ENCODE peak calls at places on chromosome 5, in ten cellular contexts. One of them, this sample, is unnamed.

GRCh38 chr5:147400836-147401235 is 109.0 kb downstream of the DPYSL3 start:
- DNase-seq in HTR-8/SVneo: no peak
- DNase-seq in activated gamma-delta T cell treated with Interleukin-2 at 50 U/mL for 16 hours: no peak
- DNase-seq in stimulated activated CD4-positive, alpha-beta T cell treated with anti-CD3 and anti-CD28 coated beads, Interleukin-12 subunit alpha, Interleukin-12 subunit beta, amount 100 ng/mL, for 4 hours: no peak
- DNase-seq in HuH-7: no peak
- DNase-seq in D341Med: no peak
- DNase-seq in stimulated activated CD8-positive, alpha-beta memory T cell treated with anti-CD3 and anti-CD28 coated beads, Interleukin-2, amount 100 ng/mL, for 48 hours: no peak
- DNase-seq in activated T-helper 1 cell treated with anti-CD3 and anti-CD28 coated beads, Interleukin-2, amount 50 U/mL, for 16 hours: no peak
- DNase-seq in mammary epithelial cell: no peak
- DNase-seq in EL: no peak
- DNase-seq in this sample: no peak

GRCh38 chr5:7250004-7250403 is 145.9 kb upstream of the ADCY2 start:
- DNase-seq in EL: no peak
- DNase-seq in stimulated activated CD8-positive, alpha-beta memory T cell treated with anti-CD3 and anti-CD28 coated beads, Interleukin-2, amount 100 ng/mL, for 48 hours: no peak
- DNase-seq in HuH-7: no peak
- DNase-seq in HTR-8/SVneo: no peak
- DNase-seq in stimulated activated CD4-positive, alpha-beta T cell treated with anti-CD3 and anti-CD28 coated beads, Interleukin-12 subunit alpha, Interleukin-12 subunit beta, amount 100 ng/mL, for 4 hours: no peak
- DNase-seq in activated gamma-delta T cell treated with Interleukin-2 at 50 U/mL for 16 hours: no peak
- DNase-seq in D341Med: no peak
- DNase-seq in activated T-helper 1 cell treated with anti-CD3 and anti-CD28 coated beads, Interleukin-2, amount 50 U/mL, for 16 hours: no peak
- DNase-seq in mammary epithelial cell: no peak
- DNase-seq in this sample: no peak

GRCh38 chr5:172871561-172871960 is 37.5 kb downstream of the ERGIC1 start:
- DNase-seq in activated gamma-delta T cell treated with Interleukin-2 at 50 U/mL for 16 hours: no peak
- DNase-seq in D341Med: no peak
- DNase-seq in EL: no peak
- DNase-seq in stimulated activated CD4-positive, alpha-beta T cell treated with anti-CD3 and anti-CD28 coated beads, Interleukin-12 subunit alpha, Interleukin-12 subunit beta, amount 100 ng/mL, for 4 hours: no peak
- DNase-seq in HuH-7: no peak
- DNase-seq in mammary epithelial cell: no peak
- DNase-seq in stimulated activated CD8-positive, alpha-beta memory T cell treated with anti-CD3 and anti-CD28 coated beads, Interleukin-2, amount 100 ng/mL, for 48 hours: no peak
- DNase-seq in HTR-8/SVneo: no peak
- DNase-seq in activated T-helper 1 cell treated with anti-CD3 and anti-CD28 coated beads, Interleukin-2, amount 50 U/mL, for 16 hours: no peak
- DNase-seq in this sample: no peak

GRCh38 chr5:107570805-107571531 is 99.8 kb downstream of the EFNA5 start:
- DNase-seq in stimulated activated CD4-positive, alpha-beta T cell treated with anti-CD3 and anti-CD28 coated beads, Interleukin-12 subunit alpha, Interleukin-12 subunit beta, amount 100 ng/mL, for 4 hours: no peak
- DNase-seq in HTR-8/SVneo: no peak
- DNase-seq in D341Med: no peak
- DNase-seq in stimulated activated CD8-positive, alpha-beta memory T cell treated with anti-CD3 and anti-CD28 coated beads, Interleukin-2, amount 100 ng/mL, for 48 hours: no peak
- DNase-seq in EL: no peak
- DNase-seq in mammary epithelial cell: peak
- DNase-seq in activated T-helper 1 cell treated with anti-CD3 and anti-CD28 coated beads, Interleukin-2, amount 50 U/mL, for 16 hours: no peak
- DNase-seq in HuH-7: no peak
- DNase-seq in activated gamma-delta T cell treated with Interleukin-2 at 50 U/mL for 16 hours: peak
- DNase-seq in this sample: peak

GRCh38 chr5:152514827-152515397 is 109.8 kb upstream of the NMUR2 start:
- DNase-seq in EL: peak
- DNase-seq in stimulated activated CD4-positive, alpha-beta T cell treated with anti-CD3 and anti-CD28 coated beads, Interleukin-12 subunit alpha, Interleukin-12 subunit beta, amount 100 ng/mL, for 4 hours: no peak
- DNase-seq in activated gamma-delta T cell treated with Interleukin-2 at 50 U/mL for 16 hours: no peak
- DNase-seq in mammary epithelial cell: peak
- DNase-seq in activated T-helper 1 cell treated with anti-CD3 and anti-CD28 coated beads, Interleukin-2, amount 50 U/mL, for 16 hours: no peak
- DNase-seq in D341Med: peak
- DNase-seq in HTR-8/SVneo: peak
- DNase-seq in HuH-7: peak
- DNase-seq in stimulated activated CD8-positive, alpha-beta memory T cell treated with anti-CD3 and anti-CD28 coated beads, Interleukin-2, amount 100 ng/mL, for 48 hours: no peak
- DNase-seq in this sample: no peak

GRCh38 chr5:59161206-59162105 is 578.6 kb downstream of the RAB3C start:
- DNase-seq in EL: no peak
- DNase-seq in D341Med: no peak
- DNase-seq in mammary epithelial cell: no peak
- DNase-seq in HTR-8/SVneo: no peak
- DNase-seq in stimulated activated CD4-positive, alpha-beta T cell treated with anti-CD3 and anti-CD28 coated beads, Interleukin-12 subunit alpha, Interleukin-12 subunit beta, amount 100 ng/mL, for 4 hours: no peak
- DNase-seq in HuH-7: no peak
- DNase-seq in activated T-helper 1 cell treated with anti-CD3 and anti-CD28 coated beads, Interleukin-2, amount 50 U/mL, for 16 hours: no peak
- DNase-seq in stimulated activated CD8-positive, alpha-beta memory T cell treated with anti-CD3 and anti-CD28 coated beads, Interleukin-2, amount 100 ng/mL, for 48 hours: no peak
- DNase-seq in activated gamma-delta T cell treated with Interleukin-2 at 50 U/mL for 16 hours: no peak
- DNase-seq in this sample: no peak

GRCh38 chr5:39955156-39955555 is 530.4 kb upstream of the DAB2 start:
- DNase-seq in EL: peak
- DNase-seq in HuH-7: no peak
- DNase-seq in HTR-8/SVneo: no peak
- DNase-seq in activated gamma-delta T cell treated with Interleukin-2 at 50 U/mL for 16 hours: no peak
- DNase-seq in D341Med: no peak
- DNase-seq in stimulated activated CD4-positive, alpha-beta T cell treated with anti-CD3 and anti-CD28 coated beads, Interleukin-12 subunit alpha, Interleukin-12 subunit beta, amount 100 ng/mL, for 4 hours: no peak
- DNase-seq in stimulated activated CD8-positive, alpha-beta memory T cell treated with anti-CD3 and anti-CD28 coated beads, Interleukin-2, amount 100 ng/mL, for 48 hours: no peak
- DNase-seq in mammary epithelial cell: no peak
- DNase-seq in activated T-helper 1 cell treated with anti-CD3 and anti-CD28 coated beads, Interleukin-2, amount 50 U/mL, for 16 hours: no peak
- DNase-seq in this sample: no peak

GRCh38 chr5:175012267-175012666 is 287.9 kb downstream of the MSX2 start:
- DNase-seq in EL: no peak
- DNase-seq in mammary epithelial cell: no peak
- DNase-seq in D341Med: no peak
- DNase-seq in activated gamma-delta T cell treated with Interleukin-2 at 50 U/mL for 16 hours: no peak
- DNase-seq in HTR-8/SVneo: no peak
- DNase-seq in HuH-7: no peak
- DNase-seq in stimulated activated CD8-positive, alpha-beta memory T cell treated with anti-CD3 and anti-CD28 coated beads, Interleukin-2, amount 100 ng/mL, for 48 hours: no peak
- DNase-seq in activated T-helper 1 cell treated with anti-CD3 and anti-CD28 coated beads, Interleukin-2, amount 50 U/mL, for 16 hours: no peak
- DNase-seq in stimulated activated CD4-positive, alpha-beta T cell treated with anti-CD3 and anti-CD28 coated beads, Interleukin-12 subunit alpha, Interleukin-12 subunit beta, amount 100 ng/mL, for 4 hours: no peak
- DNase-seq in this sample: no peak

GRCh38 chr5:108654042-108654441 is 93.7 kb upstream of the FER start:
- DNase-seq in activated gamma-delta T cell treated with Interleukin-2 at 50 U/mL for 16 hours: no peak
- DNase-seq in mammary epithelial cell: peak
- DNase-seq in activated T-helper 1 cell treated with anti-CD3 and anti-CD28 coated beads, Interleukin-2, amount 50 U/mL, for 16 hours: no peak
- DNase-seq in HuH-7: no peak
- DNase-seq in D341Med: no peak
- DNase-seq in EL: peak
- DNase-seq in stimulated activated CD4-positive, alpha-beta T cell treated with anti-CD3 and anti-CD28 coated beads, Interleukin-12 subunit alpha, Interleukin-12 subunit beta, amount 100 ng/mL, for 4 hours: no peak
- DNase-seq in HTR-8/SVneo: no peak
- DNase-seq in stimulated activated CD8-positive, alpha-beta memory T cell treated with anti-CD3 and anti-CD28 coated beads, Interleukin-2, amount 100 ng/mL, for 48 hours: no peak
- DNase-seq in this sample: no peak

GRCh38 chr5:9947231-9947693 is 302.4 kb downstream of the ATPSCKMT start:
- DNase-seq in HuH-7: no peak
- DNase-seq in stimulated activated CD8-positive, alpha-beta memory T cell treated with anti-CD3 and anti-CD28 coated beads, Interleukin-2, amount 100 ng/mL, for 48 hours: no peak
- DNase-seq in EL: no peak
- DNase-seq in mammary epithelial cell: peak
- DNase-seq in HTR-8/SVneo: no peak
- DNase-seq in activated T-helper 1 cell treated with anti-CD3 and anti-CD28 coated beads, Interleukin-2, amount 50 U/mL, for 16 hours: no peak
- DNase-seq in activated gamma-delta T cell treated with Interleukin-2 at 50 U/mL for 16 hours: no peak
- DNase-seq in stimulated activated CD4-positive, alpha-beta T cell treated with anti-CD3 and anti-CD28 coated beads, Interleukin-12 subunit alpha, Interleukin-12 subunit beta, amount 100 ng/mL, for 4 hours: no peak
- DNase-seq in D341Med: no peak
- DNase-seq in this sample: no peak